ENCODE peak calls at places on chromosomes 2 and 18, in eight cellular contexts. X, H, E, F, O, K, C and R are unnamed samples.

GRCh38 chr2:158097481-158097880 is 4.2 kb upstream of the UPP2 start:
- DNase-seq in X (no peak), E (no peak), H (no peak), C (no peak), F (no peak), O (no peak), K (no peak), R (no peak)

GRCh38 chr2:101850450-101850849 is 141.3 kb upstream of the IL1R2 start:
- DNase-seq in H (no peak), X (no peak), K (no peak), E (no peak), C (no peak), F (no peak), O (no peak), R (no peak)

GRCh38 chr2:127398239-127398590 is 10.4 kb upstream of the MAP3K2 start:
- DNase-seq in O (peak), H (peak), C (peak), K (peak), X (no peak), E (peak), F (no peak), R (no peak)

GRCh38 chr2:235011929-235012631 is 60.3 kb downstream of the SH3BP4 start:
- DNase-seq in C (no peak), F (no peak), H (no peak), X (no peak), E (no peak), O (no peak), K (no peak), R (no peak)

GRCh38 chr2:241959751-241960269 is 90.3 kb downstream of the RTP5 start:
- DNase-seq in C (no peak), O (no peak), E (peak), K (no peak), H (no peak), X (no peak), F (no peak), R (no peak)

GRCh38 chr2:38991899-38992298 is 102.2 kb downstream of the ARHGEF33 start:
- DNase-seq in K (no peak), C (no peak), H (no peak), E (no peak), O (no peak), X (no peak), F (no peak), R (no peak)

GRCh38 chr2:11915650-11916049 is 169.2 kb downstream of the LPIN1 start:
- DNase-seq in X (no peak), E (peak), K (no peak), O (no peak), H (no peak), C (no peak), F (no peak), R (no peak)

GRCh38 chr2:38653715-38654494 is 12.0 kb upstream of the GALM start:
- DNase-seq in E (peak), F (no peak), C (no peak), O (peak), X (no peak), K (no peak), H (no peak), R (no peak)

GRCh38 chr18:1510542-1511179 is 606.0 kb downstream of the ADCYAP1 start:
- DNase-seq in F (no peak), O (no peak), H (no peak), K (no peak), X (no peak), C (no peak), E (no peak), R (no peak)

GRCh38 chr2:198374375-198375072 is 570.1 kb downstream of the PLCL1 start:
- DNase-seq in O (peak), C (no peak), E (peak), K (peak), X (no peak), H (peak), F (peak), R (peak)